ENCODE peak calls at places on chromosomes 2 and 18, in nine cellular contexts. O is K562; C is RWPE2; T is body of pancreas; V is endothelial cell of umbilical vein; K is H9; R is CD8-positive, alpha-beta T cell; B is uterus; N is HCT116. W is an unnamed sample.

GRCh38 chr2:67526283-67526682 is 129.2 kb downstream of the ETAA1 start:
- DNase-seq in K (no peak), N (no peak), B (no peak), O (no peak), T (no peak), C (no peak), R (no peak), V (peak; percentile 8), W (no peak)

GRCh38 chr18:45050712-45051639 is 370.3 kb downstream of the SETBP1 start:
- DNase-seq in R (no peak), V (peak; percentile 86), C (no peak), B (no peak), K (no peak), O (no peak), N (no peak), T (no peak), W (peak; percentile 31)

GRCh38 chr18:8005870-8006269 is 438.8 kb downstream of the PTPRM start:
- DNase-seq in O (no peak), R (no peak), C (no peak), T (no peak), B (no peak), V (no peak), N (no peak), K (no peak), W (no peak)

GRCh38 chr2:98458207-98458606 is 13.5 kb downstream of the INPP4A start:
- DNase-seq in K (no peak), N (no peak), V (peak; percentile 52), B (no peak), R (peak; percentile 49), T (no peak), C (no peak), O (no peak), W (no peak)

GRCh38 chr2:191222507-191222906 is 22.7 kb upstream of the MYO1B start:
- DNase-seq in C (no peak), O (no peak), B (no peak), T (no peak), V (no peak), R (no peak), N (no peak), K (no peak), W (no peak)

GRCh38 chr2:10668402-10669012 is 21.3 kb downstream of the NOL10 start:
- DNase-seq in K (no peak), N (peak; percentile 57), T (no peak), O (peak; percentile 77), R (no peak), C (no peak), B (no peak), V (peak; percentile 82), W (peak; percentile 26)

GRCh38 chr18:950882-951539 is 46.3 kb downstream of the ADCYAP1 start:
- DNase-seq in V (no peak), C (no peak), K (no peak), O (no peak), N (no peak), R (no peak), B (no peak), T (no peak), W (peak; percentile 28)

GRCh38 chr2:15242936-15243461 is 318.1 kb downstream of the NBAS start:
- DNase-seq in V (no peak), N (no peak), T (no peak), K (no peak), O (peak; percentile 18), B (no peak), R (no peak), C (no peak), W (no peak)

GRCh38 chr18:32695534-32695933 is 77.3 kb downstream of the KLHL14 start:
- DNase-seq in K (no peak), N (no peak), C (no peak), O (no peak), T (no peak), B (no peak), V (no peak), R (no peak), W (no peak)

GRCh38 chr18:79600141-79600540 is 79.5 kb upstream of the CTDP1 start:
- DNase-seq in B (peak; percentile 9), O (no peak), K (no peak), C (peak; percentile 47), V (no peak), R (no peak), T (peak; percentile 3), N (no peak), W (no peak)

GRCh38 chr2:88543541-88544057 is 83.7 kb downstream of the EIF2AK3 start:
- DNase-seq in V (no peak), R (no peak), B (no peak), C (no peak), T (no peak), N (no peak), O (no peak), K (no peak), W (no peak)

GRCh38 chr2:105125920-105126319 is 88.1 kb downstream of the MRPS9 start:
- DNase-seq in N (no peak), O (no peak), B (no peak), V (no peak), K (peak; percentile 67), R (no peak), T (no peak), C (no peak), W (no peak)

GRCh38 chr2:136015688-136016087 is 30.3 kb upstream of the DARS1 start:
- DNase-seq in T (no peak), N (no peak), K (no peak), C (no peak), R (no peak), B (no peak), O (no peak), V (no peak), W (no peak)

GRCh38 chr2:36489296-36489695 is 108.7 kb downstream of the FEZ2 start:
- DNase-seq in N (no peak), R (no peak), C (no peak), O (no peak), V (peak; percentile 50), K (no peak), B (no peak), T (no peak), W (peak; percentile 27)

GRCh38 chr2:110759411-110759810 is 27.0 kb downstream of the ACOXL start:
- DNase-seq in T (no peak), B (no peak), K (no peak), O (no peak), C (no peak), N (no peak), V (no peak), R (no peak), W (no peak)

GRCh38 chr2:178870703-178871102 is 63.5 kb upstream of the TTN start:
- DNase-seq in K (no peak), R (no peak), C (peak; percentile 37), O (no peak), V (peak; percentile 60), N (no peak), B (no peak), T (peak; percentile 46), W (peak; percentile 55)
- H3K27ac ChIP-seq in K (no peak overlapping the region), R (no peak overlapping the region), C (no peak overlapping the region), O (no peak overlapping the region), V (no peak overlapping the region), N (no peak overlapping the region), B (no peak overlapping the region), T (no peak overlapping the region), W (no peak overlapping the region)

GRCh38 chr2:159922563-159922962 is 124.6 kb upstream of the CD302 start:
- DNase-seq in T (no peak), B (no peak), C (no peak), R (no peak), O (no peak), N (no peak), V (no peak), K (no peak), W (no peak)
- TF ChIP-seq CTCF in T (no peak), B (no peak), C (no peak), R (no peak), O (no peak), N (no peak), V (no peak), K (no peak), W (no peak)

GRCh38 chr2:112216158-112216557 is 38.7 kb downstream of the ZC3H8 start:
- DNase-seq in V (peak; percentile 30), T (no peak), O (peak; percentile 23), C (no peak), N (no peak), K (no peak), B (no peak), R (no peak), W (no peak)

GRCh38 chr2:112220186-112220585 is 34.7 kb downstream of the ZC3H8 start:
- DNase-seq in C (no peak), K (no peak), R (no peak), N (no peak), O (no peak), T (no peak), V (no peak), B (no peak), W (no peak)

GRCh38 chr2:112220831-112221230 is 34.0 kb downstream of the ZC3H8 start:
- DNase-seq in R (no peak), K (no peak), C (no peak), T (no peak), B (no peak), V (peak; percentile 53), N (no peak), O (no peak), W (no peak)

DNA sequence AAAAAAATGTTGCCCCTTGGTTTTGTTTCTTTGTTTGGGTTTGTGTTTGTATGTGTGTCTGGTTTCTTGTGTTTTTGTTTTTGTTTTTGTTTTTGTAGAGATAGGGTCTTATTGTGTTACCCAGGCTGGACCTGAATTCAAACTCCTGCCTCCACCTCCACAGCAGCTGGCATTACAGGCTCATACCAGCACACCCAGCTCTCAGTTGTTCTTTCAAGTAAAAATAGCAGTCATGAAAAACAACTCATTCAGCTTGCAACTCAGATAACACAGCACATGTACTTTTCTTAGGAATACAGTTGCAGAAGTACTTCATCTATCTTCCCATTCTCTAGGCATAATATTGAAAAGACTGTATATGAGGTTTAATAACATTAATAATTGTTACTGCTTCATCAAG is 37.0 kb downstream of the ZC3H8 start:
- DNase-seq in O (no peak), T (no peak), R (no peak), B (no peak), V (no peak), N (no peak), C (no peak), K (no peak), W (no peak)
- H3K27ac ChIP-seq in O (no peak overlapping the region), T (no peak overlapping the region), R (no peak overlapping the region), B (no peak overlapping the region), V (no peak overlapping the region), N (no peak overlapping the region), C (no peak overlapping the region), K (no peak overlapping the region), W (no peak overlapping the region)

GRCh38 chr18:46281185-46282176 is 177.3 kb downstream of the HAUS1 start:
- DNase-seq in N (peak; percentile 43), K (peak; percentile 80), V (peak; percentile 61), T (peak; percentile 54), R (peak; percentile 57), O (peak; percentile 64), C (no peak), B (no peak), W (peak; percentile 43)

GRCh38 chr18:46283268-46283667 is 179.1 kb downstream of the HAUS1 start:
- DNase-seq in V (no peak), R (no peak), N (no peak), T (no peak), K (no peak), C (no peak), B (no peak), O (peak; percentile 20), W (no peak)

GRCh38 chr18:46282646-46283045 is 178.5 kb downstream of the HAUS1 start:
- DNase-seq in V (no peak), R (no peak), N (no peak), K (no peak), C (no peak), O (no peak), B (no peak), T (no peak), W (no peak)

GRCh38 chr18:46283895-46284295 is 179.7 kb downstream of the HAUS1 start:
- DNase-seq in K (peak; percentile 81), N (no peak), V (no peak), T (no peak), R (no peak), O (no peak), C (no peak), B (no peak), W (no peak)

GRCh38 chr18:46282177-46282570 is 178.0 kb downstream of the HAUS1 start:
- DNase-seq in R (no peak), V (no peak), C (no peak), B (no peak), K (no peak), O (no peak), T (no peak), N (no peak), W (no peak)
- TF ChIP-seq CTCF in R (no peak), V (no peak), C (no peak), B (no peak), K (no peak), O (no peak), T (no peak), N (no peak), W (no peak)